ENCODE peak calls at places on chromosomes 7 and 10, in five cellular contexts. X is endothelial cell of umbilical vein, G is spleen, H is breast epithelium, I is vagina. P is an unnamed sample.

GRCh38 chr7:44318296-44318695 is 7.1 kb downstream of the CAMK2B start:
- DNase-seq in I (no peak), X (no peak), H (no peak), G (no peak), P (no peak)

GRCh38 chr7:229184-229964 is 37.0 kb downstream of the FAM20C start:
- DNase-seq in I (peak; percentile 93), H (no peak), X (no peak), G (no peak), P (no peak)

GRCh38 chr7:69656890-69657289 is 58.6 kb downstream of the AUTS2 start:
- DNase-seq in X (no peak), H (no peak), G (no peak), I (no peak), P (no peak)

GRCh38 chr10:133379152-133379800 is at the start of gene PAOX:
- DNase-seq in I (no peak), G (peak; percentile 94), X (peak; percentile 28), H (peak; percentile 68), P (peak; percentile 83)

GRCh38 chr7:44140341-44140740 is 791 bp downstream of the MYL7 start:
- DNase-seq in I (no peak), H (no peak), X (no peak), G (peak; percentile 59), P (no peak)

GRCh38 chr10:71233491-71233892 is 21.1 kb downstream of the UNC5B start:
- DNase-seq in X (no peak), H (no peak), G (no peak), I (no peak), P (no peak)

GRCh38 chr10:46236941-46237681 is 49.7 kb upstream of the ANTXRL start:
- DNase-seq in H (no peak), I (peak; percentile 58), X (no peak), G (peak; percentile 58), P (no peak)

GRCh38 chr10:43292745-43293676 is 26.1 kb upstream of the RASGEF1A start:
- DNase-seq in H (peak; percentile 60), X (peak; percentile 47), G (no peak), I (no peak), P (no peak)

GRCh38 chr7:130270947-130271790 is 4.5 kb downstream of the CPA2 start:
- DNase-seq in X (no peak), G (no peak), H (no peak), I (peak; percentile 65), P (no peak)

GRCh38 chr7:84274029-84274638 is 79.5 kb upstream of the SEMA3A start:
- DNase-seq in I (no peak), G (no peak), H (no peak), X (peak; percentile 24), P (no peak)

GRCh38 chr7:31663072-31663471 is 23.9 kb upstream of the PPP1R17 start:
- DNase-seq in X (no peak), H (no peak), G (no peak), I (no peak), P (no peak)

GRCh38 chr7:98282727-98283126 is 1.2 kb downstream of the BRI3 start:
- DNase-seq in H (no peak), I (no peak), G (no peak), X (peak; percentile 41), P (no peak)

GRCh38 chr10:3538291-3538849 is 246.6 kb downstream of the KLF6 start:
- DNase-seq in X (peak; percentile 31), G (no peak), I (no peak), H (no peak), P (no peak)

GRCh38 chr7:73734619-73735525 is 3.7 kb downstream of the ABHD11 start:
- DNase-seq in G (peak; percentile 93), H (peak; percentile 84), X (peak; percentile 82), I (no peak), P (peak; percentile 63)

GRCh38 chr7:45080958-45081669 is 7.7 kb downstream of the NACAD start:
- DNase-seq in G (no peak), I (no peak), H (no peak), X (no peak), P (no peak)

GRCh38 chr10:95326396-95326795 is 35.6 kb upstream of the PDLIM1 start:
- DNase-seq in H (no peak), G (no peak), X (no peak), I (no peak), P (no peak)

GRCh38 chr7:157784114-157784835 is 447.5 kb downstream of the DNAJB6 start:
- DNase-seq in G (peak; percentile 62), I (no peak), X (no peak), H (no peak), P (no peak)

GRCh38 chr7:100895701-100895955 is at the start of gene ACHE:
- DNase-seq in X (no peak), H (no peak), G (no peak), I (no peak), P (no peak)

GRCh38 chr7:20282960-20283359 is 47.7 kb upstream of the ITGB8 start:
- DNase-seq in X (no peak), H (no peak), I (no peak), G (no peak), P (no peak)

GRCh38 chr7:2879354-2879753 is 35.2 kb upstream of the GNA12 start:
- DNase-seq in I (no peak), H (no peak), G (no peak), X (no peak), P (no peak)

GRCh38 chr7:105178928-105179541 is 165.0 kb downstream of the KMT2E start:
- DNase-seq in H (no peak), G (no peak), X (no peak), I (no peak), P (no peak)

GRCh38 chr7:75630549-75630948 is 108.2 kb downstream of the HIP1 start:
- DNase-seq in H (no peak), I (no peak), G (no peak), X (no peak), P (no peak)

GRCh38 chr10:5576780-5577472 is 52.2 kb downstream of the CALML3 start:
- DNase-seq in I (no peak), H (no peak), G (peak; percentile 47), X (no peak), P (no peak)

GRCh38 chr7:100247152-100247757 is 27.5 kb downstream of the PVRIG start:
- DNase-seq in X (peak; percentile 3), I (no peak), H (peak; percentile 64), G (no peak), P (no peak)

GRCh38 chr10:104824378-104825006 is 183.4 kb downstream of the SORCS3 start:
- DNase-seq in I (no peak), H (no peak), X (no peak), G (no peak), P (no peak)

GRCh38 chr10:71542476-71542875 is 145.8 kb downstream of the CDH23 start:
- DNase-seq in X (no peak), G (no peak), H (no peak), I (no peak), P (no peak)

GRCh38 chr10:69087600-69088470 is at the start of gene SRGN:
- DNase-seq in X (peak; percentile 92), H (no peak), I (peak; percentile 90), G (peak; percentile 79), P (no peak)

GRCh38 chr10:53140516-53140915 is 367.9 kb upstream of the MBL2 start:
- DNase-seq in X (no peak), H (no peak), G (no peak), I (no peak), P (no peak)

GRCh38 chr7:135602304-135602703 is 44.6 kb downstream of the NUP205 start:
- DNase-seq in G (no peak), I (no peak), H (no peak), X (no peak), P (no peak)

GRCh38 chr7:43244782-43245181 is 132.3 kb downstream of the HECW1 start:
- DNase-seq in H (no peak), G (no peak), X (no peak), I (peak; percentile 42), P (no peak)

GRCh38 chr7:16668049-16668858 is 22.3 kb downstream of the BZW2 start:
- DNase-seq in I (peak; percentile 98), H (peak; percentile 70), X (no peak), G (no peak), P (no peak)

GRCh38 chr7:40717242-40717641 is 582.4 kb downstream of the SUGCT start:
- DNase-seq in X (peak; percentile 69), H (peak; percentile 52), I (no peak), G (no peak), P (no peak)

GRCh38 chr10:73467210-73467609 is 28.6 kb downstream of the PPP3CB start:
- DNase-seq in G (no peak), X (no peak), H (no peak), I (no peak), P (no peak)

GRCh38 chr10:28587270-28587969 is 54.5 kb downstream of the WAC start:
- DNase-seq in H (no peak), I (no peak), G (no peak), X (peak; percentile 34), P (no peak)

DNA sequence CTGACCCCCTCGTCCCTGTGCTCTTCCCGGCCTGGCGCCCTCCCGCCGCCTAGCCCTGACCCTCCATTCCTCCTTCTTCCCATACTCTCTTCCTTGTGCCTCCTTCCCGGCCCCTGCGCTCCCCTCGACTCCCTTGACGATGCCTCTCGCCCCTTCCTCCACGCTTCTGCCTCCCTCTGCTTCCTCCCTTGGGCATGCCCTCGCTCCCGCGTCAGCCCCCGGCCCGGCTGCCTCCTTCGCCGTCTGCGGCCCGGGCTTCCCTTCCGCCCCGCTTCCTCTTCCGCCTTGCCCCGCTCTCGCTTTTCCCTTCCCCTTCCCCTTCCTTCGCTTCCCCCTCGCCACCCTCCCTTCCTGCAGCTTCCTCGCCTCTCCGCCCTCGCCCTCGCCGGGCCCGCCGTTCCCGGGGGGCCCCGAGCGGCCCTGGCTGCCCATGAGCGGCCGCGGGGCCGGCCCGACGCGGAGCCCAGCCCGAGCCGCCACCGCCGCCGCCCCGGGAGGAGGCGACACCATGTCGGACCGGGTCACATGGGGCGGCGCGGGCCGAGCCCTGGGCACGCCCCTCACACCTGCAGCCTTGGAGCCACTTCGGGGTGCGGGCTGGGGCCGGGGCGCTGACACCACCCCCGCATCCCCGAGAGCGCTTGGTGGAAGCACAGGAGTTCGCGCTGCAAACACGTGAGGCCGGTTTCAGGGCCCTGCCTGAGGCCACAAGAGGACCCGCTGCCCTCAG is at the start of gene FBXW4:
- DNase-seq in H (peak; percentile 57), G (peak; percentile 93), X (peak; percentile 39), I (no peak), P (peak; percentile 81)
- TF ChIP-seq POLR2AphosphoS5 in H (peak; percentile 8), G (peak; percentile 83), X (peak; percentile 33), I (no peak), P (no peak)

GRCh38 chr7:3943779-3944520 is 642.9 kb downstream of the SDK1 start:
- DNase-seq in I (no peak), X (no peak), G (no peak), H (no peak), P (no peak)
- TF ChIP-seq POLR2A in I (no peak), X (no peak), G (no peak), H (no peak), P (no peak)

GRCh38 chr10:63155388-63156028 is 22.4 kb downstream of the NRBF2 start:
- DNase-seq in G (no peak), I (no peak), X (no peak), H (no peak), P (no peak)
- TF ChIP-seq POLR2AphosphoS5 in G (no peak), I (no peak), X (no peak), H (no peak), P (no peak)

GRCh38 chr10:114593240-114593792 is 64.8 kb downstream of the ABLIM1 start:
- DNase-seq in H (no peak), G (no peak), I (peak; percentile 29), X (no peak), P (no peak)
- TF ChIP-seq POLR2A in H (no peak), G (no peak), I (no peak), X (no peak), P (no peak)

GRCh38 chr10:114291516-114291915 is 52.5 kb downstream of the VWA2 start:
- DNase-seq in H (no peak), G (peak; percentile 23), I (no peak), X (no peak), P (no peak)
- TF ChIP-seq POLR2AphosphoS5 in H (no peak), G (no peak), I (no peak), X (no peak), P (no peak)